ENCODE peak calls at places on chromosomes 5 and 9, in four cellular contexts. One of them, this sample, is unnamed.

GRCh38 chr9:15211160-15211993 is 95.6 kb downstream of the TTC39B start:
- DNase-seq in NCI-H524 treated with DMSO at 0.1 percent for 48 hours: peak
- DNase-seq in right atrium auricular region: peak
- DNase-seq in nephron progenitor cell: peak
- DNase-seq in this sample: no peak

GRCh38 chr5:26553079-26553478 is 485.3 kb downstream of the CDH9 start:
- DNase-seq in nephron progenitor cell: no peak
- DNase-seq in right atrium auricular region: no peak
- DNase-seq in NCI-H524 treated with DMSO at 0.1 percent for 48 hours: no peak
- DNase-seq in this sample: no peak

GRCh38 chr5:151660616-151661015 is 26.1 kb downstream of the SPARC start:
- DNase-seq in right atrium auricular region: no peak
- DNase-seq in nephron progenitor cell: no peak
- DNase-seq in NCI-H524 treated with DMSO at 0.1 percent for 48 hours: no peak
- DNase-seq in this sample: no peak

GRCh38 chr5:56412601-56413379 is 179.7 kb upstream of the ANKRD55 start:
- DNase-seq in nephron progenitor cell: no peak
- DNase-seq in NCI-H524 treated with DMSO at 0.1 percent for 48 hours: peak
- DNase-seq in right atrium auricular region: peak
- DNase-seq in this sample: peak

GRCh38 chr5:30765227-30765626 is 428.3 kb upstream of the CDH6 start:
- DNase-seq in right atrium auricular region: no peak
- DNase-seq in nephron progenitor cell: no peak
- DNase-seq in NCI-H524 treated with DMSO at 0.1 percent for 48 hours: no peak
- DNase-seq in this sample: no peak

GRCh38 chr5:148511832-148512347 is 128.1 kb downstream of the FBXO38 start:
- DNase-seq in right atrium auricular region: no peak
- DNase-seq in nephron progenitor cell: no peak
- DNase-seq in NCI-H524 treated with DMSO at 0.1 percent for 48 hours: no peak
- DNase-seq in this sample: no peak

GRCh38 chr9:119020284-119020683 is 349.0 kb downstream of the BRINP1 start:
- DNase-seq in NCI-H524 treated with DMSO at 0.1 percent for 48 hours: no peak
- DNase-seq in right atrium auricular region: peak
- DNase-seq in nephron progenitor cell: no peak
- DNase-seq in this sample: no peak

GRCh38 chr9:111233963-111234362 is 96.1 kb downstream of the OR2K2 start:
- DNase-seq in NCI-H524 treated with DMSO at 0.1 percent for 48 hours: no peak
- DNase-seq in right atrium auricular region: no peak
- DNase-seq in nephron progenitor cell: no peak
- DNase-seq in this sample: no peak

GRCh38 chr9:2919347-2919746 is 75.5 kb upstream of the PUM3 start:
- DNase-seq in nephron progenitor cell: no peak
- DNase-seq in NCI-H524 treated with DMSO at 0.1 percent for 48 hours: no peak
- DNase-seq in right atrium auricular region: no peak
- DNase-seq in this sample: no peak

GRCh38 chr5:10863763-10864383 is 102.8 kb upstream of the DAP start:
- DNase-seq in NCI-H524 treated with DMSO at 0.1 percent for 48 hours: peak
- DNase-seq in nephron progenitor cell: peak
- DNase-seq in right atrium auricular region: no peak
- DNase-seq in this sample: peak

GRCh38 chr9:126341461-126341860 is 14.8 kb downstream of the MVB12B start:
- DNase-seq in NCI-H524 treated with DMSO at 0.1 percent for 48 hours: no peak
- DNase-seq in right atrium auricular region: no peak
- DNase-seq in nephron progenitor cell: no peak
- DNase-seq in this sample: no peak

GRCh38 chr9:124108216-124108615 is 96.6 kb downstream of the LHX2 start:
- DNase-seq in nephron progenitor cell: no peak
- DNase-seq in NCI-H524 treated with DMSO at 0.1 percent for 48 hours: peak
- DNase-seq in right atrium auricular region: no peak
- DNase-seq in this sample: no peak

GRCh38 chr5:97243352-97243751 is 60.3 kb upstream of the RIOK2 start:
- DNase-seq in nephron progenitor cell: no peak
- DNase-seq in NCI-H524 treated with DMSO at 0.1 percent for 48 hours: no peak
- DNase-seq in right atrium auricular region: no peak
- DNase-seq in this sample: no peak

GRCh38 chr9:128276574-128277270 is 646 bp downstream of the SWI5 start:
- DNase-seq in NCI-H524 treated with DMSO at 0.1 percent for 48 hours: no peak
- DNase-seq in right atrium auricular region: peak
- DNase-seq in nephron progenitor cell: peak
- DNase-seq in this sample: no peak

GRCh38 chr5:171601266-171601881 is 181.9 kb downstream of the FGF18 start:
- DNase-seq in NCI-H524 treated with DMSO at 0.1 percent for 48 hours: no peak
- DNase-seq in nephron progenitor cell: no peak
- DNase-seq in right atrium auricular region: no peak
- DNase-seq in this sample: no peak

GRCh38 chr9:13367784-13368183 is 88.3 kb upstream of the MPDZ start:
- DNase-seq in NCI-H524 treated with DMSO at 0.1 percent for 48 hours: no peak
- DNase-seq in right atrium auricular region: no peak
- DNase-seq in nephron progenitor cell: no peak
- DNase-seq in this sample: no peak

GRCh38 chr5:1702318-1702717 is 97.3 kb downstream of the MRPL36 start:
- DNase-seq in right atrium auricular region: no peak
- DNase-seq in nephron progenitor cell: no peak
- DNase-seq in NCI-H524 treated with DMSO at 0.1 percent for 48 hours: no peak
- DNase-seq in this sample: no peak

GRCh38 chr9:89874351-89875321 is 269.8 kb downstream of the GADD45G start:
- DNase-seq in NCI-H524 treated with DMSO at 0.1 percent for 48 hours: no peak
- DNase-seq in right atrium auricular region: peak
- DNase-seq in nephron progenitor cell: no peak
- DNase-seq in this sample: no peak

GRCh38 chr9:124082622-124083021 is 71.1 kb downstream of the LHX2 start:
- DNase-seq in right atrium auricular region: no peak
- DNase-seq in nephron progenitor cell: no peak
- DNase-seq in NCI-H524 treated with DMSO at 0.1 percent for 48 hours: no peak
- DNase-seq in this sample: no peak

GRCh38 chr9:18421391-18421790 is 52.6 kb upstream of the ADAMTSL1 start:
- DNase-seq in NCI-H524 treated with DMSO at 0.1 percent for 48 hours: no peak
- DNase-seq in nephron progenitor cell: no peak
- DNase-seq in right atrium auricular region: no peak
- DNase-seq in this sample: no peak

GRCh38 chr5:66582499-66582898 is 13.7 kb upstream of the MAST4 start:
- DNase-seq in NCI-H524 treated with DMSO at 0.1 percent for 48 hours: no peak
- DNase-seq in nephron progenitor cell: no peak
- DNase-seq in right atrium auricular region: no peak
- DNase-seq in this sample: no peak

GRCh38 chr5:112417931-112418358 is 1.1 kb downstream of the EPB41L4A start:
- DNase-seq in nephron progenitor cell: peak
- DNase-seq in right atrium auricular region: peak
- DNase-seq in NCI-H524 treated with DMSO at 0.1 percent for 48 hours: no peak
- DNase-seq in this sample: peak

GRCh38 chr5:31811210-31811609 is 172.3 kb downstream of the PDZD2 start:
- DNase-seq in right atrium auricular region: no peak
- DNase-seq in NCI-H524 treated with DMSO at 0.1 percent for 48 hours: no peak
- DNase-seq in nephron progenitor cell: no peak
- DNase-seq in this sample: no peak

GRCh38 chr9:111843971-111844370 is 49.2 kb upstream of the SHOC1 start:
- DNase-seq in right atrium auricular region: no peak
- DNase-seq in NCI-H524 treated with DMSO at 0.1 percent for 48 hours: no peak
- DNase-seq in nephron progenitor cell: no peak
- DNase-seq in this sample: no peak

GRCh38 chr9:114507726-114508125 is 2.5 kb upstream of the WHRN start:
- DNase-seq in nephron progenitor cell: no peak
- DNase-seq in NCI-H524 treated with DMSO at 0.1 percent for 48 hours: no peak
- DNase-seq in right atrium auricular region: no peak
- DNase-seq in this sample: peak

GRCh38 chr9:88310310-88310980 is 77.8 kb upstream of the SPIN1 start:
- DNase-seq in nephron progenitor cell: no peak
- DNase-seq in right atrium auricular region: no peak
- DNase-seq in NCI-H524 treated with DMSO at 0.1 percent for 48 hours: no peak
- DNase-seq in this sample: no peak

GRCh38 chr5:6439588-6440550 is 8.8 kb upstream of the UBE2QL1 start:
- DNase-seq in right atrium auricular region: no peak
- DNase-seq in NCI-H524 treated with DMSO at 0.1 percent for 48 hours: no peak
- DNase-seq in nephron progenitor cell: no peak
- DNase-seq in this sample: no peak

GRCh38 chr5:175796536-175797499 is 74.6 kb upstream of the CPLX2 start:
- DNase-seq in NCI-H524 treated with DMSO at 0.1 percent for 48 hours: no peak
- DNase-seq in right atrium auricular region: no peak
- DNase-seq in nephron progenitor cell: peak
- DNase-seq in this sample: peak

GRCh38 chr5:1792842-1793266 is 6.8 kb downstream of the MRPL36 start:
- DNase-seq in right atrium auricular region: no peak
- DNase-seq in nephron progenitor cell: no peak
- DNase-seq in NCI-H524 treated with DMSO at 0.1 percent for 48 hours: no peak
- DNase-seq in this sample: no peak

GRCh38 chr5:9928266-9928750 is 298.2 kb upstream of the TAS2R1 start:
- DNase-seq in nephron progenitor cell: no peak
- DNase-seq in right atrium auricular region: no peak
- DNase-seq in NCI-H524 treated with DMSO at 0.1 percent for 48 hours: no peak
- DNase-seq in this sample: no peak

GRCh38 chr5:35120745-35121144 is 73.0 kb upstream of the AGXT2 start:
- DNase-seq in right atrium auricular region: no peak
- DNase-seq in NCI-H524 treated with DMSO at 0.1 percent for 48 hours: no peak
- DNase-seq in nephron progenitor cell: no peak
- DNase-seq in this sample: no peak

GRCh38 chr9:69253057-69253456 is 72.0 kb upstream of the ENTREP1 start:
- DNase-seq in nephron progenitor cell: no peak
- DNase-seq in NCI-H524 treated with DMSO at 0.1 percent for 48 hours: no peak
- DNase-seq in right atrium auricular region: no peak
- DNase-seq in this sample: no peak

GRCh38 chr9:136844766-136845464 is 2.6 kb downstream of the AJM1 start:
- DNase-seq in right atrium auricular region: no peak
- DNase-seq in nephron progenitor cell: no peak
- DNase-seq in NCI-H524 treated with DMSO at 0.1 percent for 48 hours: no peak
- DNase-seq in this sample: no peak

GRCh38 chr5:3075309-3075708 is 323.8 kb upstream of the IRX2 start:
- DNase-seq in NCI-H524 treated with DMSO at 0.1 percent for 48 hours: no peak
- DNase-seq in right atrium auricular region: no peak
- DNase-seq in nephron progenitor cell: no peak
- DNase-seq in this sample: no peak

GRCh38 chr9:113631093-113631765 is 167.7 kb downstream of the RGS3 start:
- DNase-seq in right atrium auricular region: no peak
- DNase-seq in NCI-H524 treated with DMSO at 0.1 percent for 48 hours: no peak
- DNase-seq in nephron progenitor cell: no peak
- DNase-seq in this sample: no peak